ENCODE peak calls at places on chromosomes 12 and 14, in seven cellular contexts. Y is progenitor cell of endocrine pancreas, R is NCI-H1092, L is AG09309, E is keratinocyte, C is HS-27A, A is T-helper 2 cell. Z is an unnamed sample.

GRCh38 chr14:93410021-93410420 is 20.7 kb upstream of the UNC79 start:
- DNase-seq in Y (no peak), R (no peak), L (no peak), E (no peak), C (no peak), A (no peak), Z (no peak)

GRCh38 chr14:32512813-32513212 is 183.7 kb downstream of the AKAP6 start:
- DNase-seq in Y (no peak), R (no peak), L (no peak), E (no peak), C (no peak), A (no peak), Z (no peak)

GRCh38 chr12:102417055-102417454 is 63.3 kb downstream of the IGF1 start:
- DNase-seq in Y (no peak), R (no peak), L (no peak), E (no peak), C (no peak), A (no peak), Z (no peak)

GRCh38 chr12:75568387-75568786 is 57.0 kb upstream of the KRR1 start:
- DNase-seq in Y (no peak), R (no peak), L (no peak), E (no peak), C (no peak), A (no peak), Z (peak)

GRCh38 chr14:51564986-51565604 is 86.6 kb upstream of the FRMD6 start:
- DNase-seq in Y (no peak), R (no peak), L (no peak), E (no peak), C (no peak), A (no peak), Z (no peak)

GRCh38 chr14:100056964-100057817 is 8.0 kb upstream of the EVL start:
- DNase-seq in Y (no peak), R (no peak), L (no peak), E (no peak), C (no peak), A (no peak), Z (no peak)

GRCh38 chr12:110282343-110282860 is 1.4 kb downstream of the ATP2A2 start:
- DNase-seq in Y (no peak), R (no peak), L (no peak), E (no peak), C (no peak), A (no peak), Z (no peak)

GRCh38 chr12:4609071-4609470 is 39.8 kb downstream of the AKAP3 start:
- DNase-seq in Y (no peak), R (no peak), L (no peak), E (no peak), C (no peak), A (no peak), Z (no peak)